ENCODE peak calls at places on chromosomes 16 and 17, in ten cellular contexts. R, F, X, D, H, Z, C, E, L and M are unnamed samples. For H3K36me3 and H3K4me1, the result is how much of the 10 kb centered on the place peaks cover.

GRCh38 chr17:27233783-27234182 is 60.1 kb upstream of the WSB1 start:
- DNase-seq in R (no peak), E (no peak), C (no peak), L (no peak), F (no peak), H (no peak), Z (no peak), X (no peak), D (no peak), M (no peak)

GRCh38 chr17:20071824-20072691 is 62.9 kb downstream of the SPECC1 start:
- DNase-seq in H (no peak), C (no peak), F (no peak), L (no peak), E (no peak), D (no peak), Z (no peak), R (no peak), X (peak), M (no peak)

GRCh38 chr17:62898239-62898864 is 67.7 kb upstream of the TANC2 start:
- DNase-seq in L (no peak), D (no peak), C (peak), Z (peak), E (no peak), F (no peak), H (no peak), R (no peak), X (peak), M (no peak)

GRCh38 chr17:78828470-78829185 is 12.0 kb downstream of the USP36 start:
- DNase-seq in X (peak), D (no peak), E (no peak), Z (peak), H (no peak), F (no peak), L (no peak), C (peak), R (no peak), M (no peak)

GRCh38 chr16:55035037-55035436 is 104.4 kb downstream of the IRX5 start:
- DNase-seq in C (no peak), F (no peak), E (no peak), X (peak), L (no peak), H (no peak), D (peak), R (peak), Z (peak), M (no peak)

GRCh38 chr17:81403040-81403467 is 7.8 kb downstream of the BAHCC1 start:
- DNase-seq in L (no peak), F (no peak), H (no peak), C (no peak), R (no peak), E (no peak), D (peak), X (no peak), Z (no peak), M (no peak)

GRCh38 chr16:49528564-49529150 is 155.1 kb downstream of the C16orf78 start:
- DNase-seq in H (no peak), R (no peak), E (no peak), D (peak), L (no peak), F (no peak), X (no peak), Z (peak), C (no peak), M (no peak)

GRCh38 chr16:67104061-67104460 is 5.7 kb upstream of the PHAF1 start:
- DNase-seq in D (peak), X (peak), E (no peak), H (no peak), C (peak), R (no peak), F (no peak), Z (peak), L (no peak), M (no peak)

GRCh38 chr17:19487009-19487600 is 46.5 kb upstream of the SLC47A1 start:
- DNase-seq in C (no peak), F (peak), X (peak), E (no peak), R (no peak), Z (no peak), D (no peak), L (peak), H (peak), M (no peak)

GRCh38 chr16:88768041-88768876 is 16.8 kb downstream of the PIEZO1 start:
- DNase-seq in H (peak), D (peak), X (peak), L (peak), C (peak), Z (peak), R (peak), F (peak), E (no peak), M (no peak)

GRCh38 chr17:17236295-17237025 is 508 bp downstream of the FLCN start:
- DNase-seq in C (peak), F (no peak), E (no peak), Z (peak), R (no peak), H (no peak), L (no peak), X (peak), D (no peak), M (peak)

GRCh38 chr17:330993-331701 is 21.5 kb downstream of the RPH3AL start:
- DNase-seq in C (no peak), Z (no peak), R (no peak), E (peak), D (no peak), F (peak), L (peak), X (peak), H (peak), M (peak)

GRCh38 chr16:12612598-12613101 is 191.0 kb downstream of the CPPED1 start:
- DNase-seq in X (no peak), Z (no peak), R (no peak), D (no peak), L (no peak), C (no peak), E (no peak), H (no peak), F (no peak), M (peak)

GRCh38 chr16:81466351-81466960 is 21.8 kb downstream of the CMIP start:
- DNase-seq in L (peak), X (no peak), D (no peak), E (no peak), C (no peak), R (no peak), H (no peak), F (no peak), Z (peak), M (no peak)

GRCh38 chr16:19382084-19382801 is 35.4 kb upstream of the TMC5 start:
- DNase-seq in E (no peak), R (peak), H (no peak), C (no peak), F (no peak), L (no peak), Z (no peak), D (no peak), X (no peak), M (no peak)

GRCh38 chr17:73560661-73561060 is 83.6 kb downstream of the SDK2 start:
- DNase-seq in L (no peak), C (no peak), E (no peak), R (no peak), D (no peak), Z (no peak), H (no peak), F (no peak), X (peak), M (no peak)

GRCh38 chr16:17266606-17267313 is 204.0 kb downstream of the XYLT1 start:
- DNase-seq in L (no peak), R (no peak), Z (no peak), H (no peak), C (no peak), F (peak), X (no peak), D (no peak), E (peak), M (no peak)

GRCh38 chr16:82892327-82892726 is 265.6 kb downstream of the CDH13 start:
- DNase-seq in D (no peak), R (no peak), E (no peak), Z (peak), F (no peak), X (no peak), H (no peak), C (no peak), L (no peak), M (no peak)

GRCh38 chr17:50114849-50115357 is 15.1 kb downstream of the SAMD14 start:
- DNase-seq in H (no peak), X (peak), R (no peak), L (no peak), D (peak), F (no peak), E (no peak), Z (peak), C (peak), M (peak)

GRCh38 chr16:51382215-51382614 is 231.1 kb upstream of the SALL1 start:
- DNase-seq in X (no peak), Z (no peak), H (no peak), L (no peak), R (no peak), C (no peak), F (no peak), E (no peak), D (no peak), M (no peak)

GRCh38 chr17:60743812-60744211 is 66.2 kb downstream of the BCAS3 start:
- DNase-seq in Z (peak), H (no peak), F (no peak), E (no peak), X (peak), L (no peak), D (peak), R (no peak), C (peak), M (no peak)

GRCh38 chr16:57470683-57471082 is 8.2 kb downstream of the POLR2C start:
- DNase-seq in D (peak), R (peak), L (no peak), Z (no peak), H (peak), F (peak), X (no peak), E (peak), C (peak), M (peak)
- H3K36me3 ChIP-seq in D (half or more), R (under half), L (half or more), Z (under half), H (half or more), F (under half), X (half or more), E (under half), C (under half), M (half or more)

DNA sequence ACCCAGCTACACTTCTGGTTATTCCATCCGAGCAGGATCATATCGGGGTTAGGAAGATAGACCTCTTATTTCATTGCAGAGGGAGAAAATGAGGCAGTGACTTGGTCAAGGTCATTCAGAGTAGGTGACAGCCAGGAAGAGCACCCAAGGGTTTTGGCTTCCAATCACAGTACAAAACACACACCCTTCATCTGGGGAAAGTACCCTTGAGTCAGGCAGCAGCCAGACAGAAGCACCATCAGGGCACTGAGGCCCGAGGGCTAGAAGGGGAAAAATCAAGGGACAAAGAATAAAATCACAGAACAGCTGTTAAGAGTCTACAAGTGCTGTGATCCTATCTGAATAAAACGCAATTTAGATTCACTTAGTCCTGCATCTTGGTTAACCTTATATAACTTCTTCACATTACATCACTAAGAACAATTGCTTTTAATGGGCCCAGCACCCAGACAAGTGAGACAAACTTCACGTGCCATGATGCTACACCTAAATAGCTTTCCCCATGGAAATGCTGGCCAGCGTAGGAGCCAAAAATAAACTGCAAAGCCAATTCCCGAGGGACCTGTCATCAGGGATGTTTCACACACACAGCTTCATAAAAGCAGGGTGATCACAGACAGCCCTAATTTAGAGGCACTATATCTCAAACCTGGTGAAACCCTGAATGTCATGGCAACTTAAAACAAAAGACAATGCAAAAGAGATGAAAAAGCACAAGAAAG is 4.9 kb downstream of the UBE2O start:
- DNase-seq in R (no peak), H (no peak), D (peak), E (no peak), Z (peak), C (no peak), F (no peak), L (no peak), X (peak), M (no peak)
- H3K4me1 ChIP-seq in R (under half), H (under half), D (half or more), E (under half), Z (half or more), C (under half), F (half or more), L (under half), X (half or more), M (under half)

GRCh38 chr17:7464081-7464480 is 15.3 kb downstream of the ZBTB4 start:
- DNase-seq in D (no peak), X (no peak), F (no peak), E (no peak), L (no peak), C (no peak), Z (no peak), R (no peak), H (no peak), M (no peak)

GRCh38 chr17:7460850-7461660 is 16.2 kb downstream of the CHRNB1 start:
- DNase-seq in Z (no peak), X (no peak), C (no peak), E (no peak), F (no peak), H (no peak), L (no peak), R (no peak), D (no peak), M (no peak)

GRCh38 chr17:7459961-7460545 is 15.2 kb downstream of the CHRNB1 start:
- DNase-seq in L (no peak), H (no peak), E (no peak), F (no peak), D (no peak), C (no peak), R (no peak), X (no peak), Z (peak), M (no peak)

GRCh38 chr17:7463368-7463846 is 16.0 kb downstream of the ZBTB4 start:
- DNase-seq in R (no peak), H (no peak), E (peak), F (no peak), X (no peak), C (no peak), Z (no peak), D (no peak), L (no peak), M (no peak)

DNA sequence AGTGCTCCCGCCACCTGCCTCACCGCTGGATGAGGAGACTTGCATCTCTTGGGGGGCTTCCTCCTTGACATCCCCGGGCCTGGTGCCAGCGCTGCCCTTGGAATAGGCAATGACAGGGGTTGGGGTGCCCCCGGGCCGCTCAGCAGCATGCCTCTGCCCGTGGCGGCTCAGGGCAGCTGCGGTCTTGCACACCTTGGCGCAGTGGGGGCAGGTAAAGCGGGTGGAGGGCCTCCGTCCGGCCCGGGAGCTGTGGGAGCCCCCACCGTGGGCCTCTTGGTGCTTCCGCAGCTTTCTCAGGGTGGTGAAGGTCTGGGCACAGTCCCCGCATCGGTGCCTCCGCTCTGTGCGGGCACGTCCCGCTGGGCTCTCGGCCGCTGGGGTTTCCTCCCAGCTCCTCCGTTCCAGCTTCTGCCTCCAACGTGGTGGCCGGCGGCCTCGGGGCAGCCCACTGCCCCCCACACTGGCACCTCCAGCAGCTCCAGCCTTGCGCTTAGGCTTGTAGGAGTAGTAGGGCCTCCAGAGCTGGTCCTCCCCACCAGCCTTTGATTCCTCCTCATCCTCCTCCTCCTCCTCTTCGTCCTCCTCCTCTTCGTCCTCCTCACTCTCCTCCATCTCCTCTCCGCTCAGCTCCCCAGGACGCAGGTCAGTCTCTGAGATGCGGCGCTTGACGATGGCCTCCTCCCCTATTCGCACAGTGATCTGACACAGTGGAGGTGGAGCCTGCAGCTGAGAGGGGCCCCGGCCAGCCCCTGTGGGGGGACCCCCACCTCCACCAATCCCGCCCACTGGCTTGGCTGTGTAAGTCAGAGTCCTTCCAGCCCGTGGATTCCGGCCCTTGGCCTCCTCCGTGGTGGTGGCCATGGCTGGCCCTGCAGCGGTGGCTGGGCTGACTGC is 16.7 kb downstream of the ZBTB4 start:
- DNase-seq in D (no peak), C (no peak), Z (no peak), X (no peak), H (no peak), L (peak), R (no peak), F (no peak), E (peak), M (no peak)
- H3K36me3 ChIP-seq in D (under half), C (under half), Z (under half), X (under half), H (under half), L (under half), R (under half), F (under half), E (under half), M (under half)

GRCh38 chr16:11562941-11563340 is 23.8 kb downstream of the LITAF start:
- DNase-seq in C (no peak), E (no peak), L (peak), D (no peak), H (peak), Z (no peak), X (no peak), R (no peak), F (no peak), M (no peak)

GRCh38 chr16:11561440-11561797 is 25.3 kb downstream of the LITAF start:
- DNase-seq in H (no peak), R (no peak), F (no peak), E (no peak), L (peak), C (no peak), X (no peak), Z (no peak), D (no peak), M (no peak)

GRCh38 chr16:11562411-11562810 is 24.3 kb downstream of the LITAF start:
- DNase-seq in Z (no peak), L (no peak), D (no peak), R (no peak), E (no peak), H (no peak), X (peak), F (no peak), C (no peak), M (no peak)

GRCh38 chr16:11560701-11561439 is 25.8 kb downstream of the LITAF start:
- DNase-seq in E (no peak), R (no peak), H (peak), C (peak), X (no peak), L (peak), D (no peak), Z (no peak), F (no peak), M (peak)

DNA sequence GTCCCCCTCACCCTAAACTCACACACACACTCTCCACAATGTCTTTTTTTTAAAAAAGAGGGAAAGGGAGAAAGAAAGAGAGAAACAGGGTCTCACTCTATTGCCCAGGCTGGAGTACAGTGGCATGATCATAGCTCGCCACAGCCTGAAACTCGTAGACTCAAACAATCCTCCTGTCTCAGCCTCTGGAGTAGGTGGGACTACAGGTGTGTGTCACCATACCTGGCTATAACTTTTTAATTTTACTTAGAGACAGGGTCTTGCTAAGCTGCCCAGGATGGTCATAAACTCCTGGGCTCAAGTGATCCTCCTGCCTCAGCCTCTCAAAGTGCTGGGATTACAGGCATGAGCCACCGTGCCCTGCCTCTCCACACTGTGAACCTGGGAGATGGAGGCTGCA is 24.9 kb downstream of the LITAF start:
- DNase-seq in F (no peak), D (no peak), Z (no peak), X (no peak), R (no peak), H (no peak), L (peak), E (no peak), C (no peak), M (no peak)
- H3K4me1 ChIP-seq in F (under half), D (under half), Z (under half), X (under half), R (under half), H (under half), L (under half), E (under half), C (under half), M (under half)

GRCh38 chr16:27352026-27352425 is 38.3 kb downstream of the IL4R start:
- DNase-seq in C (no peak), H (no peak), R (no peak), Z (no peak), F (no peak), L (no peak), E (no peak), X (no peak), D (no peak), M (no peak)
- H3K36me3 ChIP-seq in C (under half), H (half or more), R (under half), Z (under half), F (under half), L (under half), E (under half), X (half or more), D (under half), M (under half)

GRCh38 chr17:75325348-75325747 is 36.1 kb upstream of the SLC25A19 start:
- DNase-seq in R (no peak), D (no peak), C (peak), X (no peak), Z (no peak), F (no peak), L (no peak), H (peak), E (no peak), M (no peak)
- H3K4me1 ChIP-seq in R (under half), D (under half), C (under half), X (under half), Z (under half), F (under half), L (under half), H (under half), E (under half), M (under half)

DNA sequence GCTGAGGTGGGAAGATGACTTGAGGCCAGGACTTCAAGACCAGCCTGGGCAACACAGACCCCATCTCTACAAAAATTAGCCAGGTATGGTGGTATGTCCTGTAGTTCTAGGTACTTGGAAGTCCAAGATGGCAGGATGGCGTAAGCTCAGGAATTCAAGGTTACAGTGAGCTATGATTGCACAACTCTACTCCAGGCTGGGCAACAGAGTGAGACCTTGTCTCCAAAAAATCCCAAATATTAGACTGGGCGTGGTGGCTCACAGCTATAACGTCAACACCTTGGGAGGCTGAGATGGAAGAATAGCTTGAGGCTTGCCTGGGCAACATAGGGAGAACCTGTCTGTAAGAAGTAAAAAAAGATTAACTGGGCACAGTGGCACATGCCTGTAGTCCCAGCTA is 30.8 kb downstream of the SUZ12 start:
- DNase-seq in R (no peak), X (no peak), H (no peak), C (no peak), F (no peak), Z (no peak), E (no peak), L (no peak), D (no peak), M (no peak)
- H3K36me3 ChIP-seq in R (under half), X (half or more), H (half or more), C (under half), F (under half), Z (under half), E (under half), L (under half), D (under half), M (under half)

GRCh38 chr17:40529991-40530390 is 28.6 kb upstream of the TNS4 start:
- DNase-seq in E (no peak), X (no peak), H (no peak), F (no peak), C (no peak), Z (peak), R (no peak), D (no peak), L (no peak), M (peak)
- H3K4me1 ChIP-seq in E (under half), X (under half), H (under half), F (under half), C (under half), Z (under half), R (under half), D (under half), L (under half), M (under half)